ENCODE peak calls at places on chromosome 4, in nine cellular contexts. A is left ventricle myocardium inferior; J is uterus; I is fibroblast of mammary gland; T is CD8-positive, alpha-beta T cell; O is breast epithelium; N is A549; S is activated CD8-positive, alpha-beta T cell treated with anti-CD3 and anti-CD28 coated beads for 36 hours; B is omental fat pad. K is an unnamed sample.

GRCh38 chr4:15695240-15695699 is 7.6 kb upstream of the BST1 start:
- DNase-seq in A (no peak), J (no peak), I (peak), T (no peak), O (no peak), N (peak), S (no peak), B (no peak), K (peak)

GRCh38 chr4:47391256-47391655 is 72.2 kb downstream of the COMMD8 start:
- DNase-seq in A (no peak), J (no peak), I (no peak), T (no peak), O (no peak), N (no peak), S (no peak), B (no peak), K (no peak)

GRCh38 chr4:101274888-101275752 is 72.2 kb downstream of the PPP3CA start:
- DNase-seq in A (no peak), J (no peak), I (no peak), T (no peak), O (no peak), N (no peak), S (no peak), B (no peak), K (no peak)

GRCh38 chr4:94819371-94819770 is 61.6 kb downstream of the BMPR1B start:
- DNase-seq in A (no peak), J (no peak), I (no peak), T (no peak), O (no peak), N (no peak), S (no peak), B (no peak), K (no peak)

GRCh38 chr4:89838005-89838404 is 1.0 kb upstream of the SNCA start:
- DNase-seq in A (no peak), J (no peak), I (no peak), T (no peak), O (no peak), N (no peak), S (no peak), B (no peak), K (no peak)

GRCh38 chr4:31045724-31046318 is 325.7 kb downstream of the PCDH7 start:
- DNase-seq in A (no peak), J (no peak), I (peak), T (no peak), O (no peak), N (peak), S (no peak), B (no peak), K (peak)

GRCh38 chr4:42671431-42672194 is 14.7 kb upstream of the ATP8A1 start:
- DNase-seq in A (no peak), J (no peak), I (no peak), T (peak), O (no peak), N (no peak), S (peak), B (no peak), K (no peak)

GRCh38 chr4:47213971-47214370 is 182.6 kb downstream of the GABRB1 start:
- DNase-seq in A (no peak), J (no peak), I (peak), T (no peak), O (no peak), N (no peak), S (no peak), B (no peak), K (peak)

GRCh38 chr4:67909910-67910905 is 26.4 kb upstream of the TMPRSS11D start:
- DNase-seq in A (no peak), J (no peak), I (peak), T (no peak), O (no peak), N (peak), S (no peak), B (no peak), K (no peak)

GRCh38 chr4:77152421-77152820 is 4.6 kb upstream of the CCNG2 start:
- DNase-seq in A (no peak), J (no peak), I (peak), T (no peak), O (no peak), N (no peak), S (no peak), B (no peak), K (peak)

GRCh38 chr4:105061136-105061696 is 85.5 kb upstream of the TET2 start:
- DNase-seq in A (no peak), J (no peak), I (peak), T (peak), O (no peak), N (no peak), S (peak), B (no peak), K (peak)

GRCh38 chr4:110850461-110851447 is 227.9 kb upstream of the PITX2 start:
- DNase-seq in A (no peak), J (no peak), I (no peak), T (no peak), O (no peak), N (no peak), S (no peak), B (no peak), K (no peak)

GRCh38 chr4:8038702-8039251 is 99.1 kb upstream of the AFAP1 start:
- DNase-seq in A (no peak), J (no peak), I (no peak), T (no peak), O (no peak), N (no peak), S (no peak), B (no peak), K (no peak)

GRCh38 chr4:153242848-153243324 is 38.6 kb downstream of the TRIM2 start:
- DNase-seq in A (no peak), J (no peak), I (no peak), T (no peak), O (no peak), N (no peak), S (peak), B (no peak), K (no peak)

GRCh38 chr4:8649631-8650261 is 57.2 kb downstream of the CPZ start:
- DNase-seq in A (no peak), J (no peak), I (no peak), T (no peak), O (peak), N (no peak), S (no peak), B (peak), K (no peak)

GRCh38 chr4:88335092-88335665 is 43.5 kb upstream of the HERC6 start:
- DNase-seq in A (no peak), J (peak), I (peak), T (no peak), O (no peak), N (no peak), S (no peak), B (no peak), K (no peak)

GRCh38 chr4:62544428-62544827 is 1344.3 kb downstream of the ADGRL3 start:
- DNase-seq in A (no peak), J (no peak), I (peak), T (no peak), O (no peak), N (no peak), S (no peak), B (no peak), K (no peak)

GRCh38 chr4:1347410-1347864 is 429 bp downstream of the UVSSA start:
- DNase-seq in A (peak), J (peak), I (peak), T (no peak), O (peak), N (peak), S (peak), B (peak), K (peak)

GRCh38 chr4:168534535-168534934 is 37.7 kb downstream of the PALLD start:
- DNase-seq in A (no peak), J (no peak), I (no peak), T (no peak), O (no peak), N (no peak), S (no peak), B (no peak), K (no peak)

GRCh38 chr4:16791460-16791859 is 107.0 kb downstream of the LDB2 start:
- DNase-seq in A (no peak), J (no peak), I (no peak), T (no peak), O (no peak), N (no peak), S (no peak), B (no peak), K (no peak)

GRCh38 chr4:184165291-184165690 is 52.4 kb downstream of the ENPP6 start:
- DNase-seq in A (no peak), J (no peak), I (no peak), T (no peak), O (no peak), N (no peak), S (peak), B (no peak), K (peak)

GRCh38 chr4:143338313-143338712 is 1.6 kb downstream of the GAB1 start:
- DNase-seq in A (no peak), J (no peak), I (no peak), T (no peak), O (no peak), N (no peak), S (no peak), B (no peak), K (no peak)

GRCh38 chr4:143337600-143338287 is 1.1 kb downstream of the GAB1 start:
- DNase-seq in A (peak), J (peak), I (peak), T (no peak), O (no peak), N (peak), S (peak), B (no peak), K (no peak)

GRCh38 chr4:143335979-143336827 is 473 bp upstream of the GAB1 start:
- DNase-seq in A (peak), J (peak), I (peak), T (no peak), O (peak), N (peak), S (peak), B (peak), K (peak)

GRCh38 chr4:143339497-143339896 is 2.8 kb downstream of the GAB1 start:
- DNase-seq in A (no peak), J (no peak), I (no peak), T (no peak), O (no peak), N (no peak), S (no peak), B (no peak), K (no peak)

GRCh38 chr4:143336828-143337599 is at the start of gene GAB1:
- DNase-seq in A (peak), J (peak), I (peak), T (no peak), O (peak), N (peak), S (peak), B (no peak), K (peak)
- TF ChIP-seq CTCF in A (peak), J (no peak), I (no peak), T (no peak), O (peak), N (no peak), S (no peak), B (no peak), K (peak)

DNA sequence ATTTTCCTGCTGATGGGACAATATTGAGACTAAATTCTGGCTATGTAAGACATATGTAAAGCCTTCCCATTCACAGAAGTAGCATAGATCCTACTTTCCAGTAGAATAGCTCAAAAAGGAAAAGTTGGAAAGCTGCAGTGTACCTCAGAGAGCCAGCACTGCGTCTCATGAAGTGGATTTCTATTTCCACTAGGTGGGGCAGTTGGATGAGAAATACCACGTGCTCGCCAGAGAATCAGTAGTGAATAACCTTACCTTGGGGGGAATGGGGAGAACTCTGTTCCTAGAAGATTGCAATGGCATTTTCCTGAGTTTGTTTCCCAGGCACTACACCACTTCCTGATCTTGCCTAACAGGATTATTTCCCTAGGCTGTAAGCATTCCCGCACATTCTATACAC is 907.1 kb downstream of the FSTL5 start:
- DNase-seq in A (no peak), J (no peak), I (no peak), T (no peak), O (no peak), N (peak), S (no peak), B (no peak), K (no peak)
- TF ChIP-seq CTCF in A (no peak), J (no peak), I (no peak), T (no peak), O (no peak), N (peak), S (peak), B (no peak), K (peak)

DNA sequence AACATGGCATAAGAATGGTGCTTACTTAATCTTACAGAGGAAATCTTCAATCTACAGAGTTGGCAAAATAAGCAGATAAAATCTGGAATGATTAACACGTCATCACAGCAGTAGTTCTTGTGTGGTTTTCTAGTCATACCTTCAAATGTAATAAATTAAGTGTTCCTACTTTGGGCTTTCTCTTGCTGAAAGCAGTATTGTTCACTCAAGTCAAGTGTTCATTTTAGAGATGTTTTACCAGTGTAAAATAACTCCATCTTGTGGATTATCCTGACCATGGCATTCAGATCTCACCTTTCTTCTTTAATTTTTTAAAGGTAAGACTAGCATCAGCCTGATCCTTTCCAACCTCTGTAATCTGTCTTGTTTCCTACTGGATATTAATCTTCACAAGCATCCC is 72.9 kb downstream of the ADAMTS3 start:
- DNase-seq in A (no peak), J (no peak), I (peak), T (no peak), O (no peak), N (no peak), S (no peak), B (no peak), K (peak)
- TF ChIP-seq CTCF in A (no peak), J (no peak), I (peak), T (no peak), O (no peak), N (no peak), S (no peak), B (no peak), K (peak)

GRCh38 chr4:56055991-56056390 is 107.2 kb downstream of the CEP135 start:
- DNase-seq in A (no peak), J (no peak), I (no peak), T (no peak), O (no peak), N (no peak), S (no peak), B (no peak), K (no peak)

GRCh38 chr4:56055027-56055976 is 106.6 kb downstream of the CEP135 start:
- DNase-seq in A (no peak), J (no peak), I (no peak), T (no peak), O (no peak), N (no peak), S (no peak), B (no peak), K (no peak)

GRCh38 chr4:56062527-56062926 is 113.8 kb downstream of the CEP135 start:
- DNase-seq in A (no peak), J (no peak), I (no peak), T (no peak), O (no peak), N (no peak), S (no peak), B (no peak), K (no peak)

DNA sequence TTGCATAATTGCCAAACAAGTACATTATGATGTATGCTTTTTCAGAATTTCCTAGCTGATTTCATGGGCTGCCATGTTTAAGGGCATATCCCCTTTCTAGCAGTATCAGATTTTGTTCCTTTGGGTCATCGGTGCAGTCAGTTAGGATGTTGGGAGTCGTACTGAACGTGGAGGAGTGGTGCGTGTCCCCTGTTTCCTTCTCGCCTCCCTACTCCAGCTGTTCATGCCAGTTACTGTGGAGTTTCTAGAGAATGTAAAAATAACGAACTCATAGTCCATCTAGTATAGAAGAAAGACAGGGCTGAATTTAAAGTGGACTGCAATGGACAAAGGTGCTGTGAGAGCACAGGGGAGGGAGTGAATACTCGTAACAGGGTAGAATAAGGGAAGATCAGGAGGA is 111.3 kb downstream of the CEP135 start:
- DNase-seq in A (no peak), J (no peak), I (no peak), T (no peak), O (no peak), N (no peak), S (no peak), B (no peak), K (no peak)
- TF ChIP-seq CTCF in A (no peak), J (no peak), I (no peak), T (no peak), O (no peak), N (no peak), S (no peak), B (no peak), K (no peak)

GRCh38 chr4:22356996-22357596 is 158.8 kb downstream of the ADGRA3 start:
- DNase-seq in A (no peak), J (no peak), I (peak), T (no peak), O (no peak), N (peak), S (no peak), B (no peak), K (no peak)
- TF ChIP-seq CTCF in A (peak), J (peak), I (peak), T (no peak), O (no peak), N (no peak), S (no peak), B (no peak), K (peak)

GRCh38 chr4:138577145-138577544 is 335.0 kb upstream of the SLC7A11 start:
- DNase-seq in A (no peak), J (no peak), I (no peak), T (no peak), O (no peak), N (no peak), S (no peak), B (no peak), K (no peak)

GRCh38 chr4:138573246-138573645 is 331.1 kb upstream of the SLC7A11 start:
- DNase-seq in A (no peak), J (no peak), I (peak), T (no peak), O (no peak), N (no peak), S (no peak), B (no peak), K (no peak)

GRCh38 chr4:138572007-138572406 is 329.9 kb upstream of the SLC7A11 start:
- DNase-seq in A (no peak), J (no peak), I (no peak), T (no peak), O (no peak), N (peak), S (no peak), B (no peak), K (no peak)

GRCh38 chr4:138579146-138579545 is 337.0 kb upstream of the SLC7A11 start:
- DNase-seq in A (no peak), J (no peak), I (no peak), T (no peak), O (no peak), N (no peak), S (no peak), B (no peak), K (no peak)

GRCh38 chr4:138576684-138577083 is 334.5 kb upstream of the SLC7A11 start:
- DNase-seq in A (no peak), J (no peak), I (peak), T (no peak), O (no peak), N (peak), S (no peak), B (no peak), K (peak)
- TF ChIP-seq CTCF in A (no peak), J (no peak), I (peak), T (no peak), O (no peak), N (peak), S (no peak), B (no peak), K (peak)

GRCh38 chr4:182749768-182750167 is 167.4 kb downstream of the DCTD start:
- DNase-seq in A (no peak), J (no peak), I (no peak), T (no peak), O (no peak), N (no peak), S (no peak), B (no peak), K (no peak)

GRCh38 chr4:182748949-182749348 is 168.2 kb downstream of the DCTD start:
- DNase-seq in A (no peak), J (no peak), I (peak), T (no peak), O (no peak), N (no peak), S (no peak), B (no peak), K (no peak)

GRCh38 chr4:182746876-182747275 is 170.3 kb downstream of the DCTD start:
- DNase-seq in A (no peak), J (no peak), I (no peak), T (no peak), O (no peak), N (no peak), S (no peak), B (no peak), K (no peak)

GRCh38 chr4:182745268-182745667 is 171.9 kb downstream of the DCTD start:
- DNase-seq in A (no peak), J (no peak), I (no peak), T (no peak), O (no peak), N (no peak), S (no peak), B (no peak), K (peak)

GRCh38 chr4:182748283-182748682 is 168.9 kb downstream of the DCTD start:
- DNase-seq in A (no peak), J (no peak), I (no peak), T (no peak), O (no peak), N (no peak), S (no peak), B (no peak), K (no peak)
- TF ChIP-seq CTCF in A (no peak), J (no peak), I (no peak), T (no peak), O (no peak), N (no peak), S (no peak), B (no peak), K (no peak)

DNA sequence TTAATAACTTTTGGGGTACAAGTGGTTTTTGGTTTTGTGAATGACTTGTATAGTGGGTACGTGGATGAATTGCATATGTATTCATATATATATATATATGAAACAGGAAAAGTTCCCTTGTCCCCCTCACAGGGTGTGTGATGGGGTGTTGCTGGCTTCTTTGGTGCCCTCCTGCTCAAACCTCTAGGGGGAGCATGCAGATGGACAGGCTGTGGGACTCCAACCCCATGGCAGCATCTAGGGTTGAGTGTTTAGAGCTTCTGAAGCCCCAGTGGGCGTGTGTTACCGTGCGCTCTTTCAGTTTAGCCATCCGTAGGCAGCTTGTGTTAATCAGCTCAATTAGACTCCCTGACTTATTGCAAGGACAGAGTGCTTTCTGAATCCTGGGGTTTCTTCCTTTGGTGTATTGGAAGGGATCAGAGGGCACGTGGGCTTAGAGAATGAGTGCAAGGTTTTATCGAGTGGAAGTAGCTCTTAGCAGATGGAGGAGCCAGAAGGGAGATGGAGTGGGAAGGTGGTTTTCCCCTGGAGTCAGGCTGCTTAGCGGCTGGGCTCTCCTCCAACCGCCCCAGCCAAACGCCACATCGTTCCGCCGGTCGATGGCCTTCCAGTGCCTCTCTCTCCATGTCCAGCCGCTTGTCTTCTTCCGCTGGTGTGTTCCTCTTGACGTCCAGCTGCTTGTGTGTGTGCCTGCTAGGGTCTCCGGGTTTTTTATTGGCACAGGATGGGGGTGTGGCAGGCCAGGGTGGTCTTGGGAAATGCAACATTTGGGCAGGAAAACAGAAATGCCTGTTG is 674.4 kb upstream of the LCORL start:
- DNase-seq in A (no peak), J (no peak), I (no peak), T (no peak), O (no peak), N (no peak), S (peak), B (no peak), K (no peak)
- TF ChIP-seq CTCF in A (no peak), J (no peak), I (peak), T (no peak), O (no peak), N (no peak), S (no peak), B (no peak), K (no peak)

GRCh38 chr4:84530449-84530848 is 31.4 kb upstream of the NKX6-1 start:
- DNase-seq in A (no peak), J (no peak), I (peak), T (no peak), O (no peak), N (no peak), S (no peak), B (no peak), K (no peak)

GRCh38 chr4:84531689-84532088 is 32.6 kb upstream of the NKX6-1 start:
- DNase-seq in A (no peak), J (no peak), I (no peak), T (no peak), O (no peak), N (peak), S (no peak), B (no peak), K (peak)

GRCh38 chr4:84530871-84531270 is 31.8 kb upstream of the NKX6-1 start:
- DNase-seq in A (no peak), J (no peak), I (peak), T (no peak), O (no peak), N (peak), S (no peak), B (no peak), K (peak)

GRCh38 chr4:84535901-84536300 is 36.8 kb upstream of the NKX6-1 start:
- DNase-seq in A (no peak), J (no peak), I (no peak), T (no peak), O (no peak), N (no peak), S (no peak), B (no peak), K (no peak)
- TF ChIP-seq CTCF in A (no peak), J (no peak), I (no peak), T (no peak), O (no peak), N (no peak), S (no peak), B (no peak), K (no peak)

K was measured in foreskin keratinocyte.